ENCODE peak calls at places on chromosomes 16 and 17, in seven cellular contexts. O, I, N, J, E, Z and L are unnamed samples.

GRCh38 chr16:75263291-75263962 is 12.0 kb upstream of the BCAR1 start:
- DNase-seq in E (no peak), N (no peak), I (no peak), J (no peak), O (no peak), Z (no peak), L (no peak)

GRCh38 chr16:56075732-56076131 is 115.6 kb upstream of the GNAO1 start:
- DNase-seq in N (peak), I (no peak), E (no peak), O (no peak), J (no peak), Z (no peak), L (no peak)

GRCh38 chr16:86869288-86870022 is 291.1 kb downstream of the FOXL1 start:
- DNase-seq in N (no peak), I (no peak), J (no peak), E (no peak), Z (no peak), O (no peak), L (no peak)

GRCh38 chr16:57863434-57864160 is 61.3 kb upstream of the KIFC3 start:
- DNase-seq in E (peak), I (no peak), Z (peak), O (peak), J (peak), N (peak), L (no peak)

GRCh38 chr17:2803971-2804370 is 7.7 kb downstream of the RAP1GAP2 start:
- DNase-seq in E (no peak), N (no peak), O (no peak), Z (no peak), J (no peak), I (no peak), L (no peak)

GRCh38 chr17:76383645-76384221 is 676 bp upstream of the SPHK1 start:
- DNase-seq in Z (no peak), E (peak), I (peak), O (peak), J (peak), N (no peak), L (no peak)

GRCh38 chr16:1613240-1613639 is 1.1 kb downstream of the CRAMP1 start:
- DNase-seq in N (no peak), J (no peak), Z (no peak), I (no peak), O (no peak), E (no peak), L (no peak)

GRCh38 chr17:44266402-44267164 is 1.4 kb downstream of the SLC4A1 start:
- DNase-seq in E (no peak), N (no peak), J (no peak), O (no peak), I (no peak), Z (no peak), L (no peak)

GRCh38 chr17:46009681-46010596 is 10.9 kb downstream of the STH start:
- DNase-seq in Z (no peak), O (peak), I (no peak), E (peak), J (no peak), N (no peak), L (no peak)

GRCh38 chr16:86681440-86681838 is 103.1 kb downstream of the FOXL1 start:
- DNase-seq in E (no peak), J (peak), Z (no peak), N (no peak), O (no peak), I (no peak), L (no peak)

GRCh38 chr17:44217738-44218343 is 1.6 kb downstream of the UBTF start:
- DNase-seq in Z (no peak), I (no peak), O (no peak), J (no peak), N (no peak), E (no peak), L (no peak)

GRCh38 chr16:515175-515962 is 12.1 kb upstream of the CAPN15 start:
- DNase-seq in J (no peak), N (no peak), I (no peak), E (no peak), Z (no peak), O (no peak), L (no peak)